ENCODE peak calls at places on chromosomes 4 and X, in nine cellular contexts. X, S, C, Y, J, W, U, Z and M are unnamed samples.

GRCh38 chrX:69082753-69083150 is 82.5 kb downstream of the PJA1 start:
- DNase-seq in Y (no peak), C (no peak), X (no peak), J (no peak), U (no peak), Z (no peak), S (no peak), W (no peak), M (no peak)

GRCh38 chr4:18695733-18696527 is 674.4 kb upstream of the LCORL start:
- DNase-seq in S (no peak), W (no peak), X (no peak), Y (no peak), U (no peak), J (no peak), C (no peak), Z (no peak), M (no peak)

GRCh38 chr4:4803216-4803903 is 56.1 kb upstream of the MSX1 start:
- DNase-seq in C (no peak), Y (no peak), U (no peak), J (no peak), Z (no peak), S (peak; percentile 25), X (no peak), W (no peak), M (no peak)

GRCh38 chrX:1618689-1619088 is 3.8 kb downstream of the ASMT start:
- DNase-seq in Y (no peak), Z (no peak), X (no peak), W (no peak), C (no peak), J (no peak), U (no peak), S (no peak), M (no peak)

GRCh38 chrX:40542208-40542607 is 38.6 kb upstream of the ATP6AP2 start:
- DNase-seq in C (no peak), S (no peak), X (no peak), Y (no peak), J (no peak), W (no peak), U (no peak), Z (no peak), M (no peak)

GRCh38 chrX:139890991-139891700 is 41.7 kb downstream of the ATP11C start:
- DNase-seq in S (peak; percentile 42), X (peak; percentile 73), J (no peak), C (no peak), Z (no peak), Y (peak; percentile 80), W (no peak), U (no peak), M (peak; percentile 12)

GRCh38 chr4:177434667-177435066 is 7.6 kb downstream of the AGA start:
- DNase-seq in Y (no peak), U (no peak), Z (no peak), X (no peak), C (no peak), J (no peak), S (no peak), W (no peak), M (no peak)

GRCh38 chr4:106868381-106869035 is 167.6 kb downstream of the DKK2 start:
- DNase-seq in U (no peak), C (no peak), X (peak; percentile 62), Z (no peak), S (peak; percentile 62), J (no peak), Y (peak; percentile 87), W (no peak), M (no peak)

GRCh38 chrX:133511041-133511440 is 95.8 kb upstream of the GPC4 start:
- DNase-seq in W (no peak), Z (no peak), J (no peak), X (no peak), Y (no peak), U (no peak), S (no peak), C (no peak), M (no peak)

GRCh38 chr4:71711985-71712348 is 71.9 kb downstream of the GC start:
- DNase-seq in C (no peak), Y (peak; percentile 5), X (no peak), W (no peak), U (no peak), J (no peak), S (no peak), Z (no peak), M (no peak)

GRCh38 chr4:5134620-5135019 is 83.3 kb downstream of the STK32B start:
- DNase-seq in X (no peak), Y (no peak), Z (no peak), U (no peak), W (no peak), C (no peak), S (no peak), J (no peak), M (no peak)

GRCh38 chr4:73213917-73214663 is 44.5 kb downstream of the ANKRD17 start:
- DNase-seq in J (no peak), Y (peak; percentile 54), U (no peak), Z (no peak), X (no peak), W (no peak), S (peak; percentile 19), C (no peak), M (no peak)

GRCh38 chrX:78182881-78183280 is 43.4 kb upstream of the TAF9B start:
- DNase-seq in J (no peak), X (no peak), C (no peak), Z (no peak), U (no peak), W (no peak), S (no peak), Y (no peak), M (no peak)

GRCh38 chr4:180913750-180914149 is 1329.5 kb upstream of the TENM3 start:
- DNase-seq in Z (no peak), J (no peak), U (no peak), Y (no peak), C (no peak), W (no peak), X (peak; percentile 90), S (peak; percentile 61), M (peak; percentile 89)

GRCh38 chrX:147917700-147918694 is 6.3 kb downstream of the FMR1 start:
- DNase-seq in J (no peak), W (no peak), S (peak; percentile 24), Y (peak; percentile 46), Z (no peak), X (no peak), U (no peak), C (no peak), M (no peak)

GRCh38 chrX:10052906-10053625 is 85.9 kb downstream of the CLDN34 start:
- DNase-seq in Z (peak; percentile 30), Y (peak; percentile 7), U (no peak), J (no peak), S (peak; percentile 56), W (no peak), X (no peak), C (peak; percentile 78), M (no peak)

GRCh38 chr4:96009720-96010119 is 169.8 kb downstream of the PDHA2 start:
- DNase-seq in W (no peak), X (peak; percentile 24), S (no peak), Y (peak; percentile 85), U (no peak), Z (no peak), C (no peak), J (no peak), M (no peak)

GRCh38 chrX:68196939-68197791 is 236.1 kb downstream of the OPHN1 start:
- DNase-seq in C (peak; percentile 44), U (no peak), W (no peak), Z (peak; percentile 7), S (peak; percentile 38), Y (peak; percentile 58), J (no peak), X (peak; percentile 57), M (peak; percentile 7)

GRCh38 chr4:151760713-151761661 is at the start of gene GATB:
- DNase-seq in C (peak; percentile 99), J (peak; percentile 94), W (peak; percentile 90), S (peak; percentile 93), Z (peak; percentile 94), Y (peak; percentile 97), X (peak; percentile 94), U (peak; percentile 93), M (peak; percentile 85)
- TF ChIP-seq CTCF in C (peak; percentile 53), J (peak; percentile 53), W (peak; percentile 12), S (peak; percentile 58), Z (peak; percentile 54), Y (peak; percentile 48), X (peak; percentile 49), U (no peak), M (peak; percentile 53)

DNA sequence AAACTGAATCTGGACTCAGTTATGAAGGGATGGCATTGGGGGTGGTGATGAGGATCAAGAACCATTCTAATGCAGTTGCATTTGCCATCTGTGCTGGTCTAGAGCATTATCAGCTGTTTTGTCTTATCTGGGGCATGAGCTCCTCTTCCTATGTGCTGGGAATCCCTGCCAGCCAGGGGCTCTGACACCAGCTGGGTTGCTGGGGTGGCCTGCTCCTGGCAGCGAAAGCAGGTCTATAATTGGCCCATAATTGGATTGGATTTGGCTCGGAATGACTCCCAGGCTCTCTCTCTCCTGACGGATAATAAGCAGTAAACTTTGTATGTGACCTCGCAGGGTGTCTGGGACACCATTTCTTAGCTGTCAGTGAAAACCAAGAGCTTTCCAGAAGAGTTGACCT is 34.1 kb downstream of the SMPX start:
- DNase-seq in Y (no peak), X (no peak), J (no peak), S (no peak), W (no peak), Z (no peak), U (no peak), C (no peak), M (no peak)
- H3K4me3 ChIP-seq in Y (no peak overlapping the region), X (no peak overlapping the region), J (no peak overlapping the region), S (no peak overlapping the region), W (no peak overlapping the region), Z (no peak overlapping the region), U (no peak overlapping the region), C (no peak overlapping the region), M (no peak overlapping the region)

GRCh38 chr4:23235613-23236390 is 543.1 kb downstream of the GBA3 start:
- DNase-seq in W (no peak), Y (no peak), Z (no peak), S (no peak), C (no peak), X (no peak), J (no peak), U (no peak), M (no peak)

GRCh38 chr4:23234018-23234417 is 541.3 kb downstream of the GBA3 start:
- DNase-seq in J (no peak), W (no peak), U (no peak), S (no peak), Y (no peak), X (no peak), C (no peak), Z (no peak), M (no peak)

GRCh38 chr4:23233596-23233995 is 540.9 kb downstream of the GBA3 start:
- DNase-seq in Y (no peak), X (no peak), J (no peak), W (no peak), C (no peak), S (no peak), U (no peak), Z (no peak), M (no peak)

GRCh38 chr4:23234716-23235115 is 542.0 kb downstream of the GBA3 start:
- DNase-seq in C (no peak), S (no peak), Y (no peak), U (no peak), J (no peak), Z (no peak), W (no peak), X (no peak), M (no peak)

GRCh38 chr4:23232987-23233386 is 540.2 kb downstream of the GBA3 start:
- DNase-seq in Y (peak; percentile 2), X (peak; percentile 1), S (no peak), C (no peak), J (no peak), U (no peak), W (no peak), Z (no peak), M (no peak)
- TF ChIP-seq CTCF in Y (no peak), X (no peak), S (no peak), C (no peak), J (no peak), U (no peak), W (no peak), Z (no peak), M (no peak)

GRCh38 chr4:3135155-3136011 is 60.9 kb downstream of the HTT start:
- DNase-seq in J (no peak), X (no peak), Y (no peak), W (no peak), C (no peak), U (no peak), Z (no peak), S (peak; percentile 36), M (no peak)
- H3K4me3 ChIP-seq in J (no peak overlapping the region), X (no peak overlapping the region), Y (no peak overlapping the region), W (no peak overlapping the region), C (no peak overlapping the region), U (peak overlapping the region; percentile 6), Z (no peak overlapping the region), S (no peak overlapping the region), M (no peak overlapping the region)